ENCODE peak calls at places on chromosome 18, in ten cellular contexts. I is tibial nerve; D is SK-N-SH; W is ovary; C is cardiac muscle cell; Q is right lobe of liver; T is heart left ventricle; O is MM.1S; L is CD4-positive, alpha-beta T cell; A is epithelial cell of prostate. F is an unnamed sample.

GRCh38 chr18:11178951-11179549 is 29.7 kb upstream of the PIEZO2 start:
- DNase-seq in C (peak; percentile 84), O (no peak), A (no peak), Q (no peak), D (no peak), I (peak; percentile 78), W (peak; percentile 42), L (no peak), T (peak; percentile 45), F (no peak)

GRCh38 chr18:6624729-6625308 is 104.7 kb upstream of the ARHGAP28 start:
- DNase-seq in T (no peak), D (no peak), A (no peak), O (no peak), C (peak; percentile 77), L (no peak), Q (no peak), I (no peak), W (no peak), F (no peak)

GRCh38 chr18:72986103-72986502 is 118.3 kb upstream of the NETO1 start:
- DNase-seq in W (no peak), L (no peak), T (no peak), A (no peak), O (no peak), C (no peak), Q (no peak), D (no peak), I (no peak), F (no peak)

GRCh38 chr18:79456105-79456980 is 60.6 kb downstream of the NFATC1 start:
- DNase-seq in D (no peak), A (no peak), I (no peak), Q (no peak), O (no peak), T (no peak), W (no peak), L (no peak), C (no peak), F (no peak)

GRCh38 chr18:79105455-79105854 is 36.3 kb downstream of the ATP9B start:
- DNase-seq in W (no peak), T (no peak), I (no peak), C (no peak), A (no peak), Q (no peak), O (no peak), D (no peak), L (no peak), F (no peak)

GRCh38 chr18:68803371-68803770 is 5.5 kb downstream of the CCDC102B start:
- DNase-seq in Q (no peak), T (peak; percentile 79), O (no peak), D (no peak), W (no peak), L (no peak), A (no peak), I (peak; percentile 32), C (peak; percentile 92), F (no peak)

GRCh38 chr18:77102246-77103040 is 30.1 kb downstream of the MBP start:
- DNase-seq in D (peak; percentile 53), I (no peak), L (no peak), Q (no peak), T (no peak), C (peak; percentile 81), O (peak; percentile 81), W (no peak), A (peak; percentile 41), F (no peak)

GRCh38 chr18:55522011-55522410 is 66.0 kb downstream of the TCF4 start:
- DNase-seq in C (peak; percentile 38), O (peak; percentile 27), D (no peak), W (no peak), L (no peak), T (no peak), I (no peak), A (no peak), Q (no peak), F (peak; percentile 20)

GRCh38 chr18:63317982-63318881 is 1.3 kb downstream of the BCL2 start:
- DNase-seq in D (peak; percentile 79), C (no peak), O (peak; percentile 95), Q (peak; percentile 62), I (peak; percentile 61), L (peak; percentile 79), W (peak; percentile 77), A (no peak), T (peak; percentile 62), F (no peak)

GRCh38 chr18:63316612-63317555 is 2.7 kb downstream of the BCL2 start:
- DNase-seq in C (no peak), I (no peak), L (no peak), D (no peak), W (no peak), O (peak; percentile 30), A (no peak), T (no peak), Q (no peak), F (no peak)

GRCh38 chr18:63315879-63316278 is 3.7 kb downstream of the BCL2 start:
- DNase-seq in A (no peak), I (no peak), C (no peak), D (no peak), T (no peak), W (no peak), Q (no peak), O (peak; percentile 55), L (no peak), F (no peak)

GRCh38 chr18:63318882-63319382 is 637 bp downstream of the BCL2 start:
- DNase-seq in O (peak; percentile 26), D (no peak), W (no peak), C (no peak), T (no peak), A (no peak), Q (no peak), I (no peak), L (no peak), F (no peak)

GRCh38 chr18:63317556-63317946 is 2.0 kb downstream of the BCL2 start:
- DNase-seq in Q (no peak), A (no peak), C (no peak), T (no peak), O (peak; percentile 23), I (no peak), L (no peak), W (no peak), D (no peak), F (no peak)
- H3K27ac ChIP-seq in Q (no peak overlapping the region), A (no peak overlapping the region), C (no peak overlapping the region), T (no peak overlapping the region), O (peak overlapping the region; percentile 85), I (peak overlapping the region; percentile 92), L (peak overlapping the region; percentile 82), W (peak overlapping the region; percentile 77), D (no peak overlapping the region), F (peak overlapping the region; percentile 66)

GRCh38 chr18:59701272-59701671 is 4.0 kb upstream of the CCBE1 start:
- DNase-seq in O (no peak), W (no peak), T (no peak), L (no peak), C (no peak), Q (no peak), I (no peak), D (no peak), A (no peak), F (no peak)

GRCh38 chr18:59699061-59699460 is 1.8 kb upstream of the CCBE1 start:
- DNase-seq in Q (no peak), O (no peak), A (no peak), I (no peak), W (no peak), T (no peak), L (no peak), D (no peak), C (no peak), F (no peak)

GRCh38 chr18:59697236-59697932 is at the start of gene CCBE1:
- DNase-seq in L (no peak), O (no peak), T (peak; percentile 48), D (peak; percentile 70), W (peak; percentile 89), I (peak; percentile 41), A (no peak), Q (peak; percentile 66), C (peak; percentile 81), F (peak; percentile 14)

GRCh38 chr18:59699750-59700534 is 2.7 kb upstream of the CCBE1 start:
- DNase-seq in O (no peak), I (no peak), D (peak; percentile 74), T (no peak), W (no peak), Q (no peak), C (no peak), A (no peak), L (no peak), F (no peak)

GRCh38 chr18:59700535-59700967 is 3.3 kb upstream of the CCBE1 start:
- DNase-seq in C (no peak), W (no peak), I (no peak), D (peak; percentile 61), A (no peak), Q (no peak), O (no peak), T (no peak), L (no peak), F (no peak)
- H3K27ac ChIP-seq in C (no peak overlapping the region), W (no peak overlapping the region), I (no peak overlapping the region), D (no peak overlapping the region), A (peak overlapping the region; percentile 69), Q (no peak overlapping the region), O (no peak overlapping the region), T (no peak overlapping the region), L (no peak overlapping the region), F (no peak overlapping the region)

DNA sequence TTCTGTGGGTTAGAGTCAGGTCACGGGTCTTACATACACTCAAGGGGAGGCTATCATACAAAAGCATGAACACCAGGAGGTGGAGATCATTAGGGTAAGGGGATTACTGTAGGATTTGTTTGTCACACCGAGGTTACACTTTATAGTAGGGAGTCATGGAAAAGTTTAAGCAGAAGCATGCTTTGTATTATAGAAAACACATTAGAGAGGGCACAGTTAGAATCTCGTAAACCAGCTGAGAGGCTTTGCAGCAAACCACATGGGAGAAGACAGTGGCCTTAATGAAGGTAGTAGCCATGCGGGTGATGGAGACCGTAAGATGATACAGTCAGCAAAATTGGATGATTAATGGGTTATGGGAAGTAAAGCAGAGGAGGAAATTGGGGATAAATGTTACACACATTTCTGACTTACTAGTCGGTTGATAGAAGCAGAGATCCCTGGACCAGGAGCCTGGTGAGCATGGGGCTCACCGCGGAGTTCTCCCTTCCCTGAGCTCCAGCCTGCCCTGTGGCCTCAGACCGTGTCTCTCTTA is 75.6 kb downstream of the MAPRE2 start:
- DNase-seq in L (no peak), C (no peak), D (no peak), A (no peak), Q (no peak), O (no peak), W (no peak), I (no peak), T (no peak), F (no peak)
- H3K27ac ChIP-seq in L (no peak overlapping the region), C (peak overlapping the region; percentile 86), D (peak overlapping the region; percentile 71), A (no peak overlapping the region), Q (peak overlapping the region; percentile 92), O (no peak overlapping the region), W (no peak overlapping the region), I (no peak overlapping the region), T (peak overlapping the region; percentile 91), F (peak overlapping the region; percentile 73)

GRCh38 chr18:63147973-63148372 is 171.6 kb downstream of the BCL2 start:
- DNase-seq in W (no peak), T (no peak), O (no peak), L (no peak), C (peak; percentile 9), Q (no peak), I (no peak), A (no peak), D (no peak), F (no peak)

GRCh38 chr18:63150942-63151421 is 168.6 kb downstream of the BCL2 start:
- DNase-seq in A (no peak), W (no peak), C (no peak), L (no peak), I (no peak), D (peak; percentile 47), T (no peak), O (no peak), Q (no peak), F (no peak)

GRCh38 chr18:63150326-63150725 is 169.2 kb downstream of the BCL2 start:
- DNase-seq in D (no peak), L (no peak), O (no peak), W (no peak), C (no peak), Q (no peak), A (no peak), I (no peak), T (no peak), F (no peak)

GRCh38 chr18:63148449-63149199 is 170.9 kb downstream of the BCL2 start:
- DNase-seq in W (no peak), O (no peak), Q (peak; percentile 73), A (no peak), T (no peak), I (peak; percentile 55), L (no peak), D (no peak), C (peak; percentile 89), F (no peak)

DNA sequence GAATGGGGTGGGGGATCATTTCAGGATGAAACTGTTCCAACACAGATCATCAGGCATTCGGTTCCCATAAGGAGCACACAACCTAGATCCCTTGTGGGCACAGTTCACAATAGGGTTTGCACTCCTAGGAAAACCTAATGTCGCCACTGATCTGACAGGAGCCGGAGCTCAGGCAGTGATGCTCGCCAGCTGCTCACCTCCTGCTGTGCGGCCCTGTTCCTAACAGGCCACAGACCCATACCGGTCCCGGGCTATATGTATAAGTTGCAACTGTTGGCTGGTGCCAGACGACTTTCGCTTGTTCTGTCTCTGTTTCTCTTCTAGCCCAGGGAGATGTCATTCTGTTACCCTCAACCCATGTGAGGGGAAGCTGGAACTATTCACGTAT is 170.4 kb downstream of the BCL2 start:
- DNase-seq in A (no peak), Q (no peak), I (no peak), D (no peak), O (no peak), T (no peak), W (no peak), L (no peak), C (peak; percentile 6), F (no peak)
- H3K27ac ChIP-seq in A (no peak overlapping the region), Q (peak overlapping the region; percentile 96), I (peak overlapping the region; percentile 46), D (no peak overlapping the region), O (no peak overlapping the region), T (no peak overlapping the region), W (no peak overlapping the region), L (no peak overlapping the region), C (no peak overlapping the region), F (no peak overlapping the region)